ENCODE peak calls at places on chromosomes 12 and 14, in six cellular contexts. H, M, X, W, P and T are unnamed samples.
A peak's percentile ranks its signal among the peaks of the same experiment; 100 is the strongest.

GRCh38 chr14:63705561-63706070 is 22.2 kb downstream of the SGPP1 start:
- DNase-seq in H (no peak), M (no peak), X (no peak), P (no peak), W (no peak), T (no peak)

GRCh38 chr12:46303039-46303666 is 34.3 kb upstream of the SLC38A1 start:
- DNase-seq in W (peak; percentile 33), P (peak; percentile 22), H (peak; percentile 67), X (peak; percentile 36), M (no peak), T (no peak)

GRCh38 chr14:19878029-19878642 is 3.2 kb downstream of the OR4K2 start:
- DNase-seq in M (no peak), X (no peak), W (no peak), P (no peak), H (peak; percentile 10), T (no peak)

GRCh38 chr14:58876613-58877012 is 238.9 kb downstream of the DACT1 start:
- DNase-seq in P (no peak), M (no peak), W (no peak), H (no peak), X (no peak), T (no peak)

GRCh38 chr12:80979821-80980220 is 42.1 kb upstream of the LIN7A start:
- DNase-seq in X (no peak), M (no peak), W (no peak), H (peak; percentile 11), P (no peak), T (no peak)

GRCh38 chr12:53428741-53429140 is 5.1 kb downstream of the AMHR2 start:
- DNase-seq in W (no peak), X (no peak), H (no peak), M (no peak), P (no peak), T (no peak)

GRCh38 chr12:6563448-6564050 is 4.5 kb downstream of the NOP2 start:
- DNase-seq in P (peak; percentile 69), X (peak; percentile 73), M (no peak), W (peak; percentile 59), H (peak; percentile 60), T (peak; percentile 58)

GRCh38 chr12:88895634-88896033 is 315.4 kb upstream of the KITLG start:
- DNase-seq in P (no peak), H (no peak), M (no peak), W (no peak), X (no peak), T (no peak)

GRCh38 chr12:99619389-99620158 is 28.0 kb upstream of the GARIN6 start:
- DNase-seq in W (no peak), M (no peak), H (peak; percentile 50), P (no peak), X (no peak), T (no peak)

GRCh38 chr12:111578276-111578970 is 20.7 kb downstream of the ATXN2 start:
- DNase-seq in W (no peak), X (no peak), P (no peak), M (no peak), H (peak; percentile 82), T (no peak)

GRCh38 chr12:6092784-6093722 is 31.4 kb downstream of the VWF start:
- DNase-seq in H (peak; percentile 92), W (no peak), P (peak; percentile 42), X (no peak), M (peak; percentile 41), T (peak; percentile 46)

GRCh38 chr12:40300490-40300889 is 75.7 kb downstream of the LRRK2 start:
- DNase-seq in P (no peak), X (no peak), M (no peak), W (no peak), H (peak; percentile 76), T (no peak)

GRCh38 chr12:57276935-57277563 is 26.1 kb upstream of the STAC3 start:
- DNase-seq in P (no peak), W (no peak), H (peak; percentile 16), X (peak; percentile 45), M (no peak), T (no peak)

GRCh38 chr14:51666831-51667230 is 15.1 kb downstream of the FRMD6 start:
- DNase-seq in M (no peak), P (no peak), H (no peak), X (no peak), W (no peak), T (no peak)

DNA sequence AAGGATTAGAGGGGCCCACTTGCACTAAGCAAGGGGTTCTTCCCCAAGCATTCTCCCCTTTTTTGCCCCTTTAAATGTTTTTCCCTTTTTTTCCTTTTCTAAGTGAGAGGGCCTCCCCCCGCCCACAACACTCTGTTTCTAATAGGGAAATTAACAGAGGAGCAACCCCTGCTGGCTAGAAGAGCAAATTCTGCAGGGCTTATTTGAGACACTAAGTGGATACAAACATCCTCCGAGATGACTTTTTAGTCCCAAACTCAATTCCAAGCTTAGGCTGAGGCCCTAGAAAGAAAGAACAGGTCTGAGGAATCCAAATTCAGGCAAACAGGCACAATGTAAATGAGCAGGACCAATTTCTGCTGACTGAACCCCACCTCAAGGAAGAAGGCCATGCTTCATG is 138.9 kb downstream of the GPR65 start:
- DNase-seq in X (no peak), W (no peak), M (no peak), P (no peak), H (no peak), T (no peak)
- TF ChIP-seq CTCF in X (no peak), W (no peak), M (no peak), P (no peak), H (no peak), T (no peak)

DNA sequence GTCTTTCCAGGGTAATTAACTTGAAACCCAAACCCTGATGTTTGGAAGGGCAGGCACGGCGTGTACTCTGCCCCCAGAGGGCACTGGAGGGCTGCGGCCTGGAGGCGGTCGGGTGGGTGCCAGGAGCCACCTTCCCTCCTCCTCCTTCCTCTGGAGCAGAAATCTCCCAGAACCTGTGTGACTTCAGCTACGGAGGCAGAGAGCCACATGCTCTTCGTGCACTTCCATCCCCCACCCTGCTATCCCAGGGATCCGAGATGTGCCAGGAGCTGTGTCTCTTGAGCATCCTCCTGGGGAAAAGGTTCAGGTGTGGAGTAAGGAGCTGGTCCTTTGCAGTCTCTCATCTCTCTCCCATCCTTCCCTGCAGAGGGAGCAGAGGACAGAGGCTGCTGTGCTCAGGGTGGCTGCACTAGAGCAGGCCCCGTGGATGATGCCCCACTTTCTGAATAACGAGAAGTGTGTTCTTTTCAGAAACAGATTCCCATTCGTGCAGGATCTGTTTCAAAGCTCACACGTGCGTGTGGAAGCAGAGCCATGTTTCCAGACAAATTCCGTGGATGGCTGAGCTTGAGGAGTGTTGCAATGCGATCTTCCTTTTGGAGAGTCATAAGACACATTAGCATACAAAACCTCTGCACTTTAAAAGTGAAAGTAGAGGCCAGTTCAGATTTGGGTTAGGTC is 162.9 kb downstream of the ADGRD1 start:
- DNase-seq in W (no peak), H (no peak), M (no peak), P (no peak), X (peak; percentile 61), T (no peak)
- TF ChIP-seq CTCF in W (no peak), H (no peak), M (peak; percentile 7), P (no peak), X (no peak), T (no peak)

GRCh38 chr12:15158114-15158513 is 63.1 kb downstream of the RERG start:
- DNase-seq in P (no peak), W (no peak), X (no peak), M (no peak), H (no peak), T (no peak)
- TF ChIP-seq CTCF in P (no peak), W (no peak), X (no peak), M (no peak), H (no peak), T (no peak)

GRCh38 chr12:49825971-49826421 is 2.2 kb downstream of the NCKAP5L start:
- DNase-seq in P (no peak), W (no peak), M (no peak), H (peak; percentile 45), X (no peak), T (no peak)
- TF ChIP-seq CTCF in P (no peak), W (no peak), M (no peak), H (no peak), X (no peak), T (no peak)

DNA sequence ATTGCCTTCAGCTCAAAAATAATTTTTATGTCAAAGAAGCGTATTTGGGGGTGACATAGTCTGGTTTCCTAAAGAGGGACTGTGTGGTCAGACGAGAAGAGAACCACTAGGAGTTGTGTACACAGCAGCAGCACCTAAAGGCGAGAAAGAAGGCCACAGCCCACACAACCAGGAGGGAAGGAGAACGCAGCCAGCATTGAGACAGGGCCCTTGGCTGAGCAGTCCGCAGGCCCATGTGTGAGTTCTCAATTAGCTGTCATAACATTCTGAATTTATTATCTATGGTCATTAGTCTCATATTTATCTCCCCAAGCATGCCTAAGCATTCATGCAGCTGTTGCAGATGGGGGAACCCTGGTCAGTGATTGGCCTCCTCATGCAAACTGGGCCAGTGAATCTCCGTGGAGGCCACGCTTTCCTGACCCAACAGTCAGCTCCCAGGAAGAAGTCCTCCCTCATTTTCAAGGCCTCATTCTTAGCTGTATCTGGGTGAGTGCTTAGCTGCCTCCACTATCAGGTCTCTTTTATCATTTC is 81.2 kb upstream of the ATF7IP start:
- DNase-seq in P (no peak), H (no peak), W (no peak), X (no peak), M (no peak), T (no peak)
- TF ChIP-seq CTCF in P (no peak), H (no peak), W (no peak), X (no peak), M (no peak), T (no peak)

GRCh38 chr14:54555651-54556050 is 11.3 kb upstream of the SAMD4A start:
- DNase-seq in P (no peak), W (no peak), M (no peak), H (no peak), X (no peak), T (no peak)
- TF ChIP-seq CTCF in P (no peak), W (no peak), M (no peak), H (no peak), X (no peak), T (no peak)

GRCh38 chr12:116818948-116819832 is 62.1 kb downstream of the HRK start:
- DNase-seq in X (peak; percentile 83), M (peak; percentile 70), W (peak; percentile 91), H (peak; percentile 94), P (peak; percentile 93), T (peak; percentile 64)
- TF ChIP-seq CTCF in X (no peak), M (no peak), W (no peak), H (no peak), P (no peak), T (no peak)

GRCh38 chr12:93979189-93979588 is 169.2 kb upstream of the PLXNC1 start:
- DNase-seq in X (peak; percentile 5), P (no peak), H (peak; percentile 52), W (no peak), M (no peak), T (no peak)
- TF ChIP-seq CTCF in X (no peak), P (no peak), H (peak; percentile 39), W (peak; percentile 13), M (no peak), T (no peak)

GRCh38 chr14:104473244-104473565 is 106.4 kb upstream of the C14orf180 start:
- DNase-seq in P (no peak), X (no peak), H (no peak), M (no peak), W (no peak), T (no peak)
- TF ChIP-seq CTCF in P (no peak), X (no peak), H (no peak), M (no peak), W (no peak), T (no peak)